ENCODE peak calls at places on chromosomes 5 and 9, in nine cellular contexts. Z is SJSA1, P is GM19239, I is iPS-NIHi11, O is nucleus accumbens, J is lower leg skin, T is thoracic aorta, U is DMS153, L is OCI-M1. X is an unnamed sample.

GRCh38 chr5:29769474-29769873 is 1424.0 kb upstream of the CDH6 start:
- DNase-seq in Z (no peak), P (no peak), I (no peak), O (no peak), J (no peak), T (no peak), U (no peak), L (no peak), X (no peak)

GRCh38 chr5:138091685-138092084 is 7.9 kb downstream of the WNT8A start:
- DNase-seq in Z (no peak), P (no peak), I (no peak), O (no peak), J (no peak), T (no peak), U (no peak), L (no peak), X (no peak)

GRCh38 chr5:157870837-157871834 is 12.2 kb upstream of the CLINT1 start:
- DNase-seq in Z (peak), P (no peak), I (no peak), O (no peak), J (no peak), T (no peak), U (no peak), L (peak), X (no peak)

GRCh38 chr5:139725073-139725830 is 70.4 kb upstream of the PSD2 start:
- DNase-seq in Z (peak), P (no peak), I (peak), O (peak), J (no peak), T (no peak), U (no peak), L (no peak), X (no peak)

GRCh38 chr5:119315516-119315949 is 40.3 kb upstream of the TNFAIP8 start:
- DNase-seq in Z (peak), P (peak), I (peak), O (no peak), J (no peak), T (no peak), U (no peak), L (peak), X (no peak)

GRCh38 chr5:174504266-174504726 is 220.1 kb upstream of the MSX2 start:
- DNase-seq in Z (no peak), P (no peak), I (no peak), O (peak), J (no peak), T (no peak), U (no peak), L (no peak), X (no peak)

GRCh38 chr9:134662143-134662876 is 20.7 kb downstream of the COL5A1 start:
- DNase-seq in Z (peak), P (no peak), I (no peak), O (no peak), J (peak), T (peak), U (no peak), L (no peak), X (no peak)

GRCh38 chr5:131536211-131536826 is 98.7 kb downstream of the RAPGEF6 start:
- DNase-seq in Z (no peak), P (peak), I (no peak), O (no peak), J (no peak), T (no peak), U (no peak), L (peak), X (no peak)

GRCh38 chr5:130324953-130325671 is 420.8 kb downstream of the CHSY3 start:
- DNase-seq in Z (no peak), P (no peak), I (no peak), O (no peak), J (no peak), T (no peak), U (no peak), L (no peak), X (no peak)

GRCh38 chr5:157860898-157861894 is 2.3 kb upstream of the CLINT1 start:
- DNase-seq in Z (no peak), P (peak), I (no peak), O (no peak), J (no peak), T (no peak), U (no peak), L (no peak), X (no peak)

GRCh38 chr5:34682926-34683623 is 26.9 kb downstream of the RAI14 start:
- DNase-seq in Z (peak), P (no peak), I (no peak), O (no peak), J (no peak), T (no peak), U (no peak), L (no peak), X (no peak)

GRCh38 chr5:58172946-58173345 is 286.9 kb downstream of the PLK2 start:
- DNase-seq in Z (no peak), P (no peak), I (no peak), O (no peak), J (no peak), T (no peak), U (no peak), L (no peak), X (no peak)

GRCh38 chr9:21110708-21111576 is 30.7 kb downstream of the IFNW1 start:
- DNase-seq in Z (peak), P (peak), I (peak), O (peak), J (no peak), T (no peak), U (peak), L (peak), X (peak)

GRCh38 chr5:109225695-109226094 is 184.1 kb downstream of the PJA2 start:
- DNase-seq in Z (no peak), P (no peak), I (no peak), O (no peak), J (no peak), T (no peak), U (no peak), L (no peak), X (no peak)

GRCh38 chr5:867300-867699 is 16.5 kb upstream of the ZDHHC11 start:
- DNase-seq in Z (no peak), P (no peak), I (no peak), O (no peak), J (no peak), T (no peak), U (no peak), L (no peak), X (no peak)

GRCh38 chr9:91301161-91301560 is 60.6 kb downstream of the AUH start:
- DNase-seq in Z (no peak), P (no peak), I (no peak), O (no peak), J (no peak), T (no peak), U (no peak), L (no peak), X (no peak)

GRCh38 chr5:81544351-81545001 is 150.5 kb upstream of the ACOT12 start:
- DNase-seq in Z (no peak), P (no peak), I (no peak), O (no peak), J (no peak), T (no peak), U (no peak), L (no peak), X (no peak)

GRCh38 chr5:54309751-54310432 is 481 bp downstream of the ARL15 start:
- DNase-seq in Z (no peak), P (peak), I (peak), O (peak), J (no peak), T (no peak), U (no peak), L (peak), X (peak)

GRCh38 chr5:4911646-4912403 is 228.3 kb upstream of the ADAMTS16 start:
- DNase-seq in Z (no peak), P (no peak), I (no peak), O (no peak), J (no peak), T (no peak), U (no peak), L (no peak), X (no peak)

GRCh38 chr9:134049236-134049635 is 18.6 kb downstream of the BRD3 start:
- DNase-seq in Z (no peak), P (no peak), I (peak), O (peak), J (no peak), T (no peak), U (no peak), L (no peak), X (no peak)

GRCh38 chr9:106613250-106613737 is 249.7 kb upstream of the ZNF462 start:
- DNase-seq in Z (no peak), P (no peak), I (no peak), O (no peak), J (no peak), T (no peak), U (peak), L (no peak), X (no peak)

GRCh38 chr5:57804007-57804444 is 321.4 kb upstream of the ACTBL2 start:
- DNase-seq in Z (peak), P (no peak), I (no peak), O (no peak), J (no peak), T (no peak), U (no peak), L (no peak), X (no peak)

GRCh38 chr5:8913522-8913921 is 632.4 kb downstream of the SEMA5A start:
- DNase-seq in Z (no peak), P (peak), I (no peak), O (no peak), J (no peak), T (no peak), U (no peak), L (no peak), X (no peak)

GRCh38 chr9:114092336-114092735 is 6.8 kb downstream of the KIF12 start:
- DNase-seq in Z (no peak), P (no peak), I (no peak), O (no peak), J (no peak), T (no peak), U (no peak), L (no peak), X (no peak)

GRCh38 chr5:153539983-153540382 is 49.5 kb downstream of the GRIA1 start:
- DNase-seq in Z (no peak), P (no peak), I (no peak), O (no peak), J (no peak), T (no peak), U (no peak), L (no peak), X (no peak)

GRCh38 chr9:97598461-97599288 is 34.5 kb downstream of the TSTD2 start:
- DNase-seq in Z (peak), P (peak), I (peak), O (peak), J (peak), T (peak), U (peak), L (peak), X (peak)

GRCh38 chr5:32465076-32465475 is 20.5 kb upstream of the ZFR start:
- DNase-seq in Z (no peak), P (no peak), I (no peak), O (no peak), J (no peak), T (no peak), U (no peak), L (no peak), X (no peak)

GRCh38 chr9:135980926-135981630 is 19.9 kb upstream of the UBAC1 start:
- DNase-seq in Z (no peak), P (no peak), I (no peak), O (peak), J (no peak), T (no peak), U (no peak), L (no peak), X (no peak)

GRCh38 chr9:92140074-92140753 is 25.0 kb upstream of the SPTLC1 start:
- DNase-seq in Z (peak), P (peak), I (peak), O (peak), J (peak), T (no peak), U (peak), L (peak), X (peak)